ENCODE peak calls at places on chromosomes 3 and 15, in four cellular contexts. B is GM12878, V is HepG2, Y is SK-N-SH. K is an unnamed sample.

GRCh38 chr3:110752307-110752706 is 319.3 kb upstream of the NECTIN3 start:
- DNase-seq in B (no peak), V (no peak), Y (no peak), K (no peak)

GRCh38 chr3:58434990-58435389 is 1.4 kb upstream of the PDHB start:
- DNase-seq in B (no peak), V (peak), Y (no peak), K (no peak)

GRCh38 chr3:24242012-24242698 is 252.5 kb downstream of the THRB start:
- DNase-seq in B (no peak), V (no peak), Y (no peak), K (no peak)

GRCh38 chr3:195034101-195034500 is 236.9 kb downstream of the XXYLT1 start:
- DNase-seq in B (no peak), V (no peak), Y (no peak), K (no peak)

GRCh38 chr3:100634493-100635272 is 25.3 kb downstream of the ADGRG7 start:
- DNase-seq in B (peak), V (peak), Y (no peak), K (peak)

GRCh38 chr15:58771621-58772235 is 626 bp downstream of the MINDY2 start:
- DNase-seq in B (no peak), V (no peak), Y (no peak), K (peak)

GRCh38 chr15:48566669-48567068 is 78.8 kb downstream of the FBN1 start:
- DNase-seq in B (no peak), V (no peak), Y (no peak), K (no peak)

GRCh38 chr3:193774272-193774915 is 181.4 kb downstream of the OPA1 start:
- DNase-seq in B (no peak), V (no peak), Y (no peak), K (no peak)

GRCh38 chr3:27720899-27721716 is 1.0 kb downstream of the EOMES start:
- DNase-seq in B (no peak), V (no peak), Y (peak), K (no peak)

GRCh38 chr3:195102609-195103467 is 168.1 kb downstream of the XXYLT1 start:
- DNase-seq in B (no peak), V (no peak), Y (no peak), K (no peak)

GRCh38 chr3:30344288-30344687 is 262.1 kb upstream of the TGFBR2 start:
- DNase-seq in B (no peak), V (peak), Y (no peak), K (no peak)

GRCh38 chr15:33204087-33204486 is 9.6 kb upstream of the FMN1 start:
- DNase-seq in B (no peak), V (no peak), Y (no peak), K (no peak)

DNA sequence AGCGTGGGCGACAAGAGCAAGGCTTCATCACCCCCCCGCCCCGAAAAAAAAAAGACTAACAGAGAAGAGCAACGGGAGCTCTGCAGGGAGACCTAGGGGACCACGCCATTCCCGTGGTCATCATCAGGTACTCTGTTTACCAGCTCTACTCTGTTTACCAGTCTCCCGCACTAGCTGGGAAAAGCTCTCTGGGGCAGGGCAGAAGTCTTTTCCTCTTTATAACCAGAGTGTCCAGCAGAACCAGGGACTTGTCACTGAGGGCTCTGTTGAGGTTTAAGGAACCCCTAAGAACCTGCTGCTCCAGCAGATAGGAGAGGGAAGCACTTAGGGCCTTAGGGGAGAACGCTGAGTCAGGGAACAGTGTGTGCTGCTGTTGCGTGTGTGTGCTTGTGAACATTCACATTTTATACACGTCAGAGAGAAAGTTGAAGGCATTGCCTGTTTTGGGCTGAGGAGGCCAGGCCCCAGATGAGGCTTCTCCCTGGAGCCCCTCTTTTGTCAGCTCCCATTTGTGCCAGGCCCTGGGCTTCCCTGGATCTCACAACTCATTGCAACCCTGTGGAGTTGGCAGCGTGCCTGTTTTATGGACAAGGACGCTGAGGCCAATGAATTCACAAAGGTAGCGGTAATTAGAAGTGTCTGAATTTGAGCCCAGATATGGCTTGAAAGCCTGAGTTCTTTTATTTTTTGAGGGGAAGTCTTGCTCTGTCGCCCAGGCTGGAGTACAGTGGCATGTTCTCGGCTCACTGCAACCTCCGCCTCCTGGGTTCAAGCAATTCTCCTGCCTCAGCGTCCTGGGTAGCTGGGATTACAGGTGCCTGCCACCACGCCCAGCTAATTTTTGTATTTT is 24.2 kb upstream of the ERICH6 start:
- DNase-seq in B (no peak), V (no peak), Y (no peak), K (no peak)
- TF ChIP-seq POLR2AphosphoS5 in B (no peak), V (no peak), Y (no peak), K (no peak)

DNA sequence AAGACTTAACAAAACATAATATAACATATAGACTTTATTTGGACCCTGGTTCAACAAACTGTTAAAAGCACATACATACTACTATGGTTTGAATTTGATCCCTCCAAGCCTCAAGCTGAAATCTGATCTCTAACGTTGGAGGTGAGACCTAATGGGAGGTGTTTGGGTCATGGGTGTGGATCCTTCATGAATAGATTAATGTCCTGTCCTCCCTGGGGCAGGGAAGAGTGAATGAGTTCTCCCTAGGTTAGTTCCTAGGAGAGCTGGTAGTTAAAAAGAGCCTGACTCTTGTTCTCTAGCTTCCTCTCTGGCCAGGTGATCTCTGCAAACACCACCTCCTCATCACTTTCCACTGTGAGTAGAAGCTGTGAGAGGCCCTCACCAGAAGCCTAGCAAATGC is 36.4 kb downstream of the CLASP2 start:
- DNase-seq in B (no peak), V (no peak), Y (no peak), K (no peak)
- TF ChIP-seq GABPA in B (no peak), V (no peak), Y (no peak), K (no peak)

DNA sequence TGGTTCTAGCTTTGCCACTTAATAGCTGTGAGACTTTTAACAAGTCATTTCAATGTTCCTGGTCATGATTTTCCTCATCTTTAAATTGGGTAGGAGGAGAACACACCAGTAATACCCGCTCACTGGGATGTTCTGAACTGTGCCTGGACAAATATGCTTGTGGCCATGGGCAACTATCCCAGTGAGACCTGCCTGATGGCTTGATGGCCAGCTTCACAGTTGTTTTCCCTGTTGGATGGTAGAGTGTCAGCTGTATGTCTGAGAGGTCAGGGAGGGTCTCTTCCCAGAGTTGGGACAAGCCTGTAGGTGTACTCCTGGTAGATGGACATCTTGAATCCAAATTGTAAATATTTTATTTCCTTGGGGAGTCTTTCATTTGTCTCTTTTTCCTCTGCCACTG is 92.5 kb upstream of the PFN2 start:
- DNase-seq in B (no peak), V (no peak), Y (no peak), K (no peak)
- H3K27ac ChIP-seq in B (no peak), V (no peak), Y (no peak), K (no peak)

DNA sequence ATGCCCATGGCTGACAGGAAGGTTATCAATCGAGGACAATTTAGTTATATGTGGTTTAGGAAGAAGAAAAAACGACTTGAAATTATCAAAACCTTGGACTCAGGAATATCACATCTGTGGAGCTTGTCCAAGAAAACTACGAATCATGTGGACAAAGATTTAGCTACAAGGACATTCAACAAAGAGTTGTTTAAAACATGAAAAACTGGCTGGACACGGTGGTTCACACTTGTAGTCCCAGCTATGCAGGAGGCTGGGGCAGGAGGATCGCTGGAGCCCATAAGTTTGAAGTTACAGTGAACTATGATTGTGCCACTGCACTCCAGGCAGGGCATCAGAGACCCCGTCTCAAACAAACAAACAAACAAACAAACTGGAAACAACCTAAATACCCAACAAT is 142.4 kb downstream of the MAGI1 start:
- DNase-seq in B (no peak), V (no peak), Y (no peak), K (no peak)
- TF ChIP-seq POLR2AphosphoS5 in B (no peak), V (no peak), Y (no peak), K (no peak)

GRCh38 chr3:126016616-126017015 is 47.6 kb downstream of the ROPN1B start:
- DNase-seq in B (no peak), V (no peak), Y (no peak), K (no peak)

GRCh38 chr3:126018545-126018944 is 49.6 kb downstream of the ROPN1B start:
- DNase-seq in B (no peak), V (no peak), Y (no peak), K (no peak)

GRCh38 chr3:126018995-126019394 is 50.0 kb downstream of the ROPN1B start:
- DNase-seq in B (no peak), V (no peak), Y (no peak), K (no peak)

GRCh38 chr3:126015075-126015474 is 46.1 kb downstream of the ROPN1B start:
- DNase-seq in B (no peak), V (no peak), Y (no peak), K (no peak)

DNA sequence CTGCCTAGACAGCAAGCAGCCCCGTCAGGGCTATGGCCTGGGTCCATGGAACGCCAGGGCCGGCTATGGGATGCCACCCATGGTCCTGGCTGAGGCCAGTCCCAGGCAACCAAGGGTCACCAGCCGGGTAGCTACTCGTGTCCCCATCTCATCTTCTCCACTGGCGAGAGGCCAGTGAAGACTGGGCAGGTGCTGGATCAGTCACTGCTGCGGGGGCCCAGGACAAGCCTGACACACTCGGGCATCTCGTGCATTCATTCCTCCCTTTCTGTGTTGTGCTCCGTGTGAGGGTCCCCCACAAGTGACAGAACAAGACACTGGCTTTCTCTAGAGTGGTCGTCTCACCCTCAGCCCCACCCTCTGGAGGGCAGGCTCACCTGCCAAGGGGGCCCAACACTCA is 48.3 kb downstream of the ROPN1B start:
- DNase-seq in B (no peak), V (no peak), Y (no peak), K (no peak)
- TF ChIP-seq GABPA in B (no peak), V (no peak), Y (no peak), K (no peak)